ENCODE peak calls at places on chromosome 2, in ten cellular contexts. One of them, this sample, is unnamed.

GRCh38 chr2:239548965-239549595 is 148.3 kb upstream of the HDAC4 start:
- DNase-seq in transverse colon: no peak
- DNase-seq in stomach: no peak
- DNase-seq in GM12878: no peak
- DNase-seq in SK-N-SH: no peak
- DNase-seq in A549: no peak
- DNase-seq in H1: no peak
- DNase-seq in tibial nerve: no peak
- DNase-seq in ovary: no peak
- DNase-seq in K562: no peak
- DNase-seq in this sample: peak; percentile 50

GRCh38 chr2:85770369-85770768 is 16.6 kb downstream of the ATOH8 start:
- DNase-seq in A549: no peak
- DNase-seq in transverse colon: no peak
- DNase-seq in K562: no peak
- DNase-seq in SK-N-SH: no peak
- DNase-seq in stomach: no peak
- DNase-seq in H1: no peak
- DNase-seq in ovary: no peak
- DNase-seq in GM12878: no peak
- DNase-seq in tibial nerve: no peak
- DNase-seq in this sample: no peak

GRCh38 chr2:203484266-203485112 is 50.6 kb downstream of the RAPH1 start:
- DNase-seq in K562: no peak
- DNase-seq in A549: peak; percentile 61
- DNase-seq in SK-N-SH: no peak
- DNase-seq in transverse colon: peak; percentile 38
- DNase-seq in stomach: peak; percentile 32
- DNase-seq in GM12878: peak; percentile 40
- DNase-seq in ovary: no peak
- DNase-seq in H1: no peak
- DNase-seq in tibial nerve: no peak
- DNase-seq in this sample: no peak

GRCh38 chr2:160666019-160666676 is 172.5 kb upstream of the RBMS1 start:
- DNase-seq in transverse colon: no peak
- DNase-seq in A549: peak; percentile 93
- DNase-seq in SK-N-SH: peak; percentile 33
- DNase-seq in H1: no peak
- DNase-seq in stomach: no peak
- DNase-seq in tibial nerve: no peak
- DNase-seq in ovary: peak; percentile 29
- DNase-seq in GM12878: peak; percentile 17
- DNase-seq in K562: no peak
- DNase-seq in this sample: no peak

GRCh38 chr2:181553244-181553643 is 96.1 kb downstream of the ITGA4 start:
- DNase-seq in GM12878: no peak
- DNase-seq in SK-N-SH: no peak
- DNase-seq in H1: no peak
- DNase-seq in K562: no peak
- DNase-seq in stomach: no peak
- DNase-seq in ovary: no peak
- DNase-seq in A549: no peak
- DNase-seq in tibial nerve: no peak
- DNase-seq in transverse colon: no peak
- DNase-seq in this sample: no peak

GRCh38 chr2:189865836-189866235 is 81.6 kb downstream of the PMS1 start:
- DNase-seq in tibial nerve: no peak
- DNase-seq in ovary: no peak
- DNase-seq in stomach: no peak
- DNase-seq in transverse colon: no peak
- DNase-seq in H1: no peak
- DNase-seq in A549: no peak
- DNase-seq in SK-N-SH: no peak
- DNase-seq in GM12878: no peak
- DNase-seq in K562: no peak
- DNase-seq in this sample: no peak

GRCh38 chr2:39175391-39175790 is 54.5 kb upstream of the SOS1 start:
- DNase-seq in ovary: no peak
- DNase-seq in stomach: no peak
- DNase-seq in GM12878: no peak
- DNase-seq in A549: no peak
- DNase-seq in transverse colon: no peak
- DNase-seq in SK-N-SH: no peak
- DNase-seq in tibial nerve: no peak
- DNase-seq in H1: no peak
- DNase-seq in K562: no peak
- DNase-seq in this sample: no peak

GRCh38 chr2:240928476-240929363 is 22.6 kb downstream of the CROCC2 start:
- DNase-seq in transverse colon: no peak
- DNase-seq in ovary: peak; percentile 11
- DNase-seq in tibial nerve: peak; percentile 8
- DNase-seq in H1: peak; percentile 32
- DNase-seq in GM12878: no peak
- DNase-seq in stomach: peak; percentile 7
- DNase-seq in K562: no peak
- DNase-seq in SK-N-SH: peak; percentile 12
- DNase-seq in A549: no peak
- DNase-seq in this sample: peak; percentile 17

GRCh38 chr2:74267068-74267467 is 68.7 kb downstream of the MTHFD2 start:
- DNase-seq in GM12878: no peak
- DNase-seq in stomach: peak; percentile 53
- DNase-seq in ovary: no peak
- DNase-seq in H1: no peak
- DNase-seq in tibial nerve: no peak
- DNase-seq in K562: peak; percentile 62
- DNase-seq in A549: peak; percentile 56
- DNase-seq in transverse colon: peak; percentile 79
- DNase-seq in SK-N-SH: no peak
- DNase-seq in this sample: no peak

DNA sequence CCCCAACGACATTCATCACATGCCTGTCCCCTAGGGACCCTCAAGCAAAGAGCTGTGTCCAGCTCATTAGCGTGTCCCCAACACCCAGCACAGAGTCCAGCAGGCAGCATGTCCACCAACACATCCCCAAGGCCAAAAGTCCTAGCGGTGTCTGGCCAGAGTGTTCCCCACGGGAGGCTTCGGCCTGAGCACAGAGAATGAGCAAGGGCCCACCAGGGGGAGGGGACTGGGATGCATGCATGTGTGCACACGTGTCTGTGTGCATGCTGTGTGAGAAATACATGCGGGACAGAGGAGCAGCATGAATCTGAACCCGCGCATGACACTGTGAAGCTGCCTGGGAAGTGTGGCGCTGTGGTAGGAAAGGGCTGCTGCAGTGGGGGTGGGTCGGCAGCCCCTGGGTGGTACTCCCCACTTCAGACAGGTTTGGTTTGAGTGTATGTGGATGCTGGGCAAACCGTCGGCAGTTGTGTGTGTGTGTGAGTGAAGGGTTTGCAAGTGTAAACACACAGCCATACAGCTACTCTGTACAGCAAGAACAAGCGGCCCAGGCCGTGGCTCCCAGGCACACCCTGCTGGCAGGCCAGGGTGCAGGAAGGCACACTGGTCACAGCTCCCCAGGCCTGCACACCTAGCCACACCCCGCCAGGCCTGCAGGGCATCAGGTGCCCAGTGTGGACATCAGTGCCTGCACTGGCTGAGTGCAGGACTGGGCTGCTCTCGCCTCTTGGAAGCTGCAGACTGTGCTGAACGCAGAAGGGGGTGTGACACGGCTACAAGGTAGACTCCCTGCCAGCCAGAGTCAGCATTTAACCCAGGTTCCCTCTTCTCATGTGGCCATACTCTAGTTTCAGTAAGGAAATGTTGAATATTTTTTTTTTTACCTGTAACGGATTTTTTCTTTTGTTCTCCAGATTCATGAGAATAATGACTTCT is 19.5 kb upstream of the HES6 start:
- DNase-seq in stomach: peak; percentile 60
- DNase-seq in tibial nerve: no peak
- DNase-seq in SK-N-SH: no peak
- DNase-seq in transverse colon: no peak
- DNase-seq in A549: peak; percentile 42
- DNase-seq in H1: no peak
- DNase-seq in ovary: no peak
- DNase-seq in GM12878: no peak
- DNase-seq in K562: no peak
- DNase-seq in this sample: no peak
- TF ChIP-seq EP300 in stomach: no peak
- TF ChIP-seq EP300 in tibial nerve: no peak
- TF ChIP-seq EP300 in SK-N-SH: no peak
- TF ChIP-seq EP300 in transverse colon: no peak
- TF ChIP-seq EP300 in A549: no peak
- TF ChIP-seq EP300 in H1: no peak
- TF ChIP-seq EP300 in ovary: no peak
- TF ChIP-seq EP300 in GM12878: no peak
- TF ChIP-seq EP300 in K562: no peak
- TF ChIP-seq EP300 in this sample: no peak

GRCh38 chr2:153872311-153873061 is 764 bp downstream of the GALNT13 start:
- DNase-seq in SK-N-SH: peak; percentile 49
- DNase-seq in A549: peak; percentile 13
- DNase-seq in GM12878: no peak
- DNase-seq in transverse colon: no peak
- DNase-seq in ovary: no peak
- DNase-seq in stomach: no peak
- DNase-seq in H1: peak; percentile 48
- DNase-seq in K562: no peak
- DNase-seq in tibial nerve: no peak
- DNase-seq in this sample: no peak
- H3K4me3 ChIP-seq in SK-N-SH: peak overlapping the region; percentile 57
- H3K4me3 ChIP-seq in A549: peak overlapping the region; percentile 86
- H3K4me3 ChIP-seq in GM12878: no peak overlapping the region
- H3K4me3 ChIP-seq in transverse colon: no peak overlapping the region
- H3K4me3 ChIP-seq in ovary: no peak overlapping the region
- H3K4me3 ChIP-seq in stomach: peak overlapping the region; percentile 13
- H3K4me3 ChIP-seq in H1: peak overlapping the region; percentile 66
- H3K4me3 ChIP-seq in K562: no peak overlapping the region
- H3K4me3 ChIP-seq in tibial nerve: peak overlapping the region; percentile 26
- H3K4me3 ChIP-seq in this sample: no peak overlapping the region

DNA sequence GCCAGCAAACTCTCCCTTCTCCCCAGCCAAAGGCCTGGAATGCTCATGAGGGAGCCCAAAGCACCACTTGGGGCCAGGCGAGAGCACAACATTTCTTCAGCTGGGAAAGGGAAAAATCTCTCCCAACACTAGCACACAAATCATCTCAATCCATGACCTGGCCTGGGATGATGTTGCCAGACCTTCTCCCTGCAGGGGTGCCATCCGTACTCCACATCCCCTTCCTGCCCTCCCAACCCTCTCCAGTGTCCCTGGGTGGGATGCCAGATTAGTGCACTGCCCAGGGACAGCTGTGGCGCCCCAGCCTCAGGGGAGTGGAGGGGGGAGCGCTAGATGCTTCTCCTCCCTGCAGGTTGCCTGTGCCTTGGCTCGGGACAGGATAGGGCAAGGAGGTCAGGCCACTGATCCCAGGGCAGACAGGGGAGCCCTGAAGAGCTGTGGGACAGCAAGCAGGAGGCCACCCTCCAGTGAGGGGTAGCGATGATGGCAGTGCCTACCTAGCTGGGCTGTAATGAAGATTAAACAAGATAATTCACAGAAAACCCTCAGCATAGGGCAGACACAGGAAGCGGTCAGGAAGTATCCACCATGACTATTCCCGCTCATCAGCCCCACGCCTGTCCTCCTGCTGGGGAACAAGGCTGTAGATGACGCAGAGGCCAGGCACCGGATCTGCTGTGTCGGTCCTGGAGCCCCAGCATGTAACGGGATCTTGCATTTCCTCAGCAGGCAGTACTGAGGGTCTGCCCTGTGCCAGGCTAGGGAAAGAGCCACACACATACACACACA is 31.1 kb downstream of the SERTAD2 start:
- DNase-seq in ovary: peak; percentile 41
- DNase-seq in H1: peak; percentile 53
- DNase-seq in SK-N-SH: no peak
- DNase-seq in K562: no peak
- DNase-seq in A549: no peak
- DNase-seq in transverse colon: no peak
- DNase-seq in GM12878: no peak
- DNase-seq in stomach: peak; percentile 17
- DNase-seq in tibial nerve: no peak
- DNase-seq in this sample: peak; percentile 59
- TF ChIP-seq CTCF in ovary: peak; percentile 11
- TF ChIP-seq CTCF in H1: peak; percentile 43
- TF ChIP-seq CTCF in SK-N-SH: no peak
- TF ChIP-seq CTCF in K562: no peak
- TF ChIP-seq CTCF in A549: no peak
- TF ChIP-seq CTCF in transverse colon: no peak
- TF ChIP-seq CTCF in GM12878: no peak
- TF ChIP-seq CTCF in stomach: no peak
- TF ChIP-seq CTCF in tibial nerve: no peak
- TF ChIP-seq CTCF in this sample: no peak

GRCh38 chr2:49914281-49914680 is 760.0 kb upstream of the FSHR start:
- DNase-seq in SK-N-SH: no peak
- DNase-seq in GM12878: no peak
- DNase-seq in H1: no peak
- DNase-seq in K562: no peak
- DNase-seq in stomach: no peak
- DNase-seq in A549: no peak
- DNase-seq in tibial nerve: no peak
- DNase-seq in ovary: no peak
- DNase-seq in transverse colon: no peak
- DNase-seq in this sample: no peak
- TF ChIP-seq EP300 in SK-N-SH: no peak
- TF ChIP-seq EP300 in GM12878: no peak
- TF ChIP-seq EP300 in H1: no peak
- TF ChIP-seq EP300 in K562: no peak
- TF ChIP-seq EP300 in stomach: no peak
- TF ChIP-seq EP300 in A549: no peak
- TF ChIP-seq EP300 in tibial nerve: no peak
- TF ChIP-seq EP300 in ovary: no peak
- TF ChIP-seq EP300 in transverse colon: no peak
- TF ChIP-seq EP300 in this sample: no peak

This sample was measured in sigmoid colon.